ENCODE peak calls at places on chromosomes 2 and 18, in four cellular contexts. C is GM12878, L is K562, P is HepG2. I is an unnamed sample.

GRCh38 chr2:175804130-175804529 is 197.9 kb downstream of the LNPK start:
- DNase-seq in L (no peak), P (no peak), C (no peak), I (no peak)

GRCh38 chr2:23900133-23900926 is 26.6 kb downstream of the ATAD2B start:
- DNase-seq in C (no peak), L (peak; percentile 24), P (no peak), I (no peak)

GRCh38 chr18:7575465-7576026 is 8.4 kb downstream of the PTPRM start:
- DNase-seq in C (no peak), L (no peak), P (no peak), I (no peak)

GRCh38 chr18:55869965-55870585 is 282.1 kb upstream of the TCF4 start:
- DNase-seq in C (no peak), L (no peak), P (no peak), I (no peak)

GRCh38 chr2:240514631-240515030 is 43.2 kb downstream of the ANKMY1 start:
- DNase-seq in P (no peak), C (no peak), L (no peak), I (no peak)

GRCh38 chr2:48983051-48983450 is 171.3 kb downstream of the FSHR start:
- DNase-seq in C (no peak), P (no peak), L (no peak), I (no peak)

GRCh38 chr18:59219672-59220163 is at the start of gene GRP:
- DNase-seq in P (no peak), L (no peak), C (no peak), I (peak; percentile 44)

GRCh38 chr18:35513181-35513932 is 15.6 kb upstream of the INO80C start:
- DNase-seq in C (no peak), P (no peak), L (peak; percentile 36), I (peak; percentile 54)

GRCh38 chr2:61978522-61978921 is 73.0 kb downstream of the COMMD1 start:
- DNase-seq in C (peak; percentile 45), L (peak; percentile 23), P (peak; percentile 18), I (no peak)

GRCh38 chr2:189528617-189529016 is 52.0 kb downstream of the SLC40A1 start:
- DNase-seq in P (no peak), C (no peak), L (no peak), I (no peak)

GRCh38 chr2:5546176-5546575 is 146.0 kb upstream of the SOX11 start:
- DNase-seq in L (no peak), P (no peak), C (no peak), I (no peak)

GRCh38 chr18:11873670-11874340 is 22.6 kb downstream of the CHMP1B start:
- DNase-seq in C (no peak), P (no peak), L (no peak), I (no peak)

GRCh38 chr2:17254421-17254820 is 263.8 kb downstream of the RAD51AP2 start:
- DNase-seq in L (no peak), C (no peak), P (no peak), I (no peak)

GRCh38 chr2:72953976-72954375 is 36.7 kb downstream of the EMX1 start:
- DNase-seq in C (no peak), P (no peak), L (no peak), I (no peak)

GRCh38 chr2:239339726-239340654 is 60.8 kb downstream of the HDAC4 start:
- DNase-seq in L (no peak), C (peak; percentile 13), P (no peak), I (no peak)

GRCh38 chr18:30446605-30447004 is 595.9 kb downstream of the DSC3 start:
- DNase-seq in C (no peak), P (no peak), L (no peak), I (peak; percentile 18)

GRCh38 chr2:80496770-80497169 is 192.2 kb upstream of the LRRTM1 start:
- DNase-seq in C (no peak), P (no peak), L (no peak), I (no peak)

GRCh38 chr2:218368621-218369153 is 12.0 kb downstream of the CATIP start:
- DNase-seq in P (no peak), L (peak; percentile 31), C (no peak), I (peak; percentile 47)

GRCh38 chr2:183543731-183544130 is 419.5 kb downstream of the NUP35 start:
- DNase-seq in L (no peak), C (peak; percentile 24), P (no peak), I (no peak)

GRCh38 chr2:20106746-20107145 is 55.3 kb upstream of the LAPTM4A start:
- DNase-seq in P (no peak), L (no peak), C (no peak), I (peak; percentile 91)

GRCh38 chr18:22385718-22386117 is 32.0 kb downstream of the CTAGE1 start:
- DNase-seq in C (no peak), L (no peak), P (no peak), I (no peak)

GRCh38 chr2:197028633-197029032 is 102.1 kb upstream of the PGAP1 start:
- DNase-seq in P (no peak), L (no peak), C (no peak), I (no peak)

GRCh38 chr2:232097758-232098157 is 136.2 kb downstream of the DIS3L2 start:
- DNase-seq in P (no peak), L (no peak), C (no peak), I (no peak)

GRCh38 chr2:42922293-42922692 is 129.9 kb upstream of the HAAO start:
- DNase-seq in C (no peak), L (no peak), P (no peak), I (no peak)

GRCh38 chr2:43131051-43131889 is 95.1 kb downstream of the ZFP36L2 start:
- DNase-seq in C (no peak), L (peak; percentile 76), P (peak; percentile 80), I (peak; percentile 62)

GRCh38 chr2:40554665-40555294 is 102.9 kb upstream of the SLC8A1 start:
- DNase-seq in L (peak; percentile 23), P (peak; percentile 56), C (peak; percentile 2), I (peak; percentile 83)

GRCh38 chr2:190843874-190844699 is 36.5 kb upstream of the GLS start:
- DNase-seq in P (peak; percentile 21), L (no peak), C (peak; percentile 16), I (no peak)

GRCh38 chr2:54206596-54206995 is 49.4 kb downstream of the TSPYL6 start:
- DNase-seq in C (no peak), P (peak; percentile 50), L (peak; percentile 30), I (no peak)

GRCh38 chr2:174071321-174071720 is 106.1 kb upstream of the SP3 start:
- DNase-seq in P (no peak), C (no peak), L (no peak), I (no peak)

GRCh38 chr18:13726972-13727331 is 479 bp downstream of the RNMT start:
- DNase-seq in C (no peak), P (peak; percentile 43), L (peak; percentile 56), I (peak; percentile 52)

GRCh38 chr2:165632594-165632993 is 161.5 kb downstream of the GALNT3 start:
- DNase-seq in P (no peak), C (no peak), L (no peak), I (no peak)

GRCh38 chr2:74183878-74184277 is 5.2 kb upstream of the MOB1A start:
- DNase-seq in C (no peak), P (no peak), L (no peak), I (no peak)

GRCh38 chr2:172380436-172381274 is 46.7 kb upstream of the ITGA6 start:
- DNase-seq in P (peak; percentile 43), L (no peak), C (no peak), I (peak; percentile 75)

GRCh38 chr18:55856191-55856590 is 268.2 kb upstream of the TCF4 start:
- DNase-seq in L (no peak), P (no peak), C (no peak), I (no peak)

GRCh38 chr2:128424406-128424805 is 105.7 kb upstream of the HS6ST1 start:
- DNase-seq in L (no peak), P (no peak), C (no peak), I (no peak)

GRCh38 chr2:128425216-128425615 is 106.5 kb upstream of the HS6ST1 start:
- DNase-seq in C (no peak), L (no peak), P (no peak), I (no peak)

GRCh38 chr2:128422571-128422970 is 103.9 kb upstream of the HS6ST1 start:
- DNase-seq in L (no peak), C (no peak), P (no peak), I (no peak)

GRCh38 chr2:128424806-128425205 is 106.1 kb upstream of the HS6ST1 start:
- DNase-seq in L (no peak), P (no peak), C (no peak), I (no peak)

GRCh38 chr2:128423788-128424165 is 105.1 kb upstream of the HS6ST1 start:
- DNase-seq in L (no peak), P (no peak), C (no peak), I (no peak)
- TF ChIP-seq CREM in L (no peak), P (no peak), C (no peak), I (no peak)

GRCh38 chr2:8408560-8409460 is 273.0 kb upstream of the ID2 start:
- DNase-seq in L (no peak), C (peak; percentile 99), P (no peak), I (no peak)
- TF ChIP-seq MAX in L (no peak), C (no peak), P (no peak), I (no peak)

DNA sequence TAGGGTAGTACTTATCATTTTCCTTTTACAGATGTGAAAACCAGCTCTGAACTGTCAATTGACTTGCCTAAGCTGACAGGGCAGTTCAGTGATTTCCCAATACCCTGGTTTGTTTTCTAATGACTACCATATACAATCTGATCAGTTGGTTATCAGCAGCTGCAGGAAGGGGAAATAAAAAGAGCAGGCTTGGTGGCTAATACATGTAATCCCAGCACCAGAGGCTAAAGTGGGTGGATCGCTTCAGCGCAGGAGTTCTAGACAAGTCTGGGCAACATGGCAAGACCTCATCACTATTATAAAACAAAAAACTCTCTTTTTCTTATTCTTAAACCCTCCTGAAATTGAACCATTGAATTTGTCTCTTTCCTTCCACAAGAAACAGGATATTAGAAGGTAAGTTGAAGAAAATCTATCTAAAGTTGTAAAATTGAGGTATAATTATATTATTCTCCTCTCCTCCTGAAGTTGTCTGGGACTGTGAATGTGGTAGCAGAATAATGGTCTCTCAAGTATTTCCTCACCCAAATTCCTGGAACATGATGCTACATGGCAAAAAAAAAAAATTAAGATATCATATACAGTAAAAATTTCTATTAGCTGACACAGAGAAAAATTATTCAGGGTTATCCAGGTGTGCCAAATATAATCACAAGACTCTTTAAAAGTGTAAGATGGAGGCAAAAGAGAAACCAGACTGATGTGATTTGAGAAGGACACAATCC is 1441.6 kb downstream of the SUCLG1 start:
- DNase-seq in L (no peak), C (no peak), P (no peak), I (no peak)
- TF ChIP-seq CREM in L (no peak), C (no peak), P (no peak), I (no peak)

DNA sequence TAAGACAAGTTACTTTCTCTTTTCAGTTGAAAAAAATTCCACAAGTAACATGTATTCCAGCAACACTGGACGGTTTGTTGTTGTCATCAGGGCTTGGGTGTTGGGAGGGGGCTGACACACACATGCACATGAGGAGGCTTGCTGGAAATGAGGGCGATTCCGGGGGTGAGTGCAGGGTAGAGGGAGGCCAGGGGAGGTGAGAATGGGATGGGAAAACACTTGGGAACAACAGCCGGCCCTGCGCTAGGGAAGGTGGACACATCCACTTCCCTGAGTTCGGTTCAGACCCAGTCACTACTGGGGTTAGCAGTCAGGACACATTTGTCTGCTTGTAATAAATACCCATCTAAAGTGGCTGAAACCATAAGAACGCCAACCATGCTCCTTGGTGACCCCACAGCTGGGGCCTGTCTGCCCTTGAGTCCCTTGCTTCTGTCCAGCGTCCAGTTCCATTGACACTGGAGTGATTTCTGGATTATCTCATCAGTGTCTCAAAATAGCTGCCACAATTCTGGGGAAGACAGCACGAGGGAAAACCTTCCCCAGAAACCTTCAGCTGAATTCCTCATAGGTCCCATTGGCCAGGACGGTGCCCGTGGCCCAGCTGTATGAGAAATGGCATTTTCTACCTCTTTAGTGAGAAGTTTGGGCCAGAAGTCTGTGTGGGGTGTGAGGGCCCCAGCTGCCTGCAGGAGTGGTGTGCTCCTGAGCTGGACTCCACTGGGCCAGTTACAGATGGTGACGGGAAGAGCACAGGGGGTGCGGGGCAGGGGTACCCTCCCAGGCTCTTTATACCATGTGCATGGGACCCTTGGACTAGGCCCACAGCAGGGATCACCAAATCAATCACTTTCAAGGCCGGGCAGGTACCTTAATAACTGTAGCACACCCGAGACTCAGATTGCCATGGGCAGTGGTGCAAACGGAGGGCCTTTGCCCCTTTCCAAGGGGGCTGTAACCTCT is 141.6 kb upstream of the BCL2L11 start:
- DNase-seq in L (no peak), P (no peak), C (no peak), I (no peak)
- TF ChIP-seq MAX in L (no peak), P (no peak), C (no peak), I (no peak)

I was measured in WTC11.